ENCODE peak calls at places on chromosomes 11 and 22, in six cellular contexts. J, Y, I, E, F and K are unnamed samples.

GRCh38 chr11:134478611-134479010 is 66.6 kb upstream of the B3GAT1 start:
- DNase-seq in F (no peak), Y (peak; percentile 64), J (no peak), I (no peak), E (no peak), K (no peak)

GRCh38 chr11:47928426-47928825 is 51.9 kb upstream of the PTPRJ start:
- DNase-seq in Y (no peak), F (no peak), I (no peak), E (no peak), J (no peak), K (no peak)

GRCh38 chr11:128207861-128208321 is 379.5 kb downstream of the ETS1 start:
- DNase-seq in F (no peak), I (no peak), J (no peak), Y (no peak), E (no peak), K (no peak)

GRCh38 chr11:29324328-29324727 is 692.5 kb downstream of the KCNA4 start:
- DNase-seq in I (no peak), E (no peak), J (no peak), Y (no peak), F (no peak), K (no peak)

GRCh38 chr22:48096846-48097665 is 1334.6 kb downstream of the TBC1D22A start:
- DNase-seq in F (no peak), Y (no peak), J (no peak), I (peak; percentile 30), E (no peak), K (no peak)

GRCh38 chr11:79437274-79437980 is 3.4 kb downstream of the TENM4 start:
- DNase-seq in Y (peak; percentile 89), I (peak; percentile 54), F (peak; percentile 76), J (no peak), E (peak; percentile 38), K (no peak)

GRCh38 chr11:30346068-30346688 is 23.3 kb downstream of the ARL14EP start:
- DNase-seq in I (no peak), J (peak; percentile 38), Y (peak; percentile 43), F (no peak), E (no peak), K (no peak)

GRCh38 chr11:70419307-70420007 is 21.1 kb downstream of the CTTN start:
- DNase-seq in Y (no peak), F (no peak), J (no peak), E (no peak), I (no peak), K (no peak)

GRCh38 chr22:24247011-24247507 is 2.2 kb upstream of the GGT5 start:
- DNase-seq in F (peak; percentile 59), Y (peak; percentile 23), E (no peak), I (no peak), J (no peak), K (no peak)

GRCh38 chr11:95680169-95680929 is 109.2 kb downstream of the FAM76B start:
- DNase-seq in Y (no peak), E (no peak), J (no peak), I (no peak), F (no peak), K (no peak)

GRCh38 chr11:14617241-14618027 is 26.2 kb upstream of the PDE3B start:
- DNase-seq in J (no peak), I (no peak), Y (no peak), E (peak; percentile 13), F (no peak), K (no peak)

GRCh38 chr22:30250713-30251267 is 4.2 kb upstream of the LIF start:
- DNase-seq in Y (peak; percentile 55), I (no peak), E (no peak), F (no peak), J (no peak), K (no peak)

GRCh38 chr11:2708757-2709281 is 9.0 kb upstream of the KCNQ1OT1 start:
- DNase-seq in J (no peak), E (no peak), Y (peak; percentile 82), I (no peak), F (no peak), K (no peak)

GRCh38 chr11:65148657-65149056 is 14.3 kb upstream of the SYVN1 start:
- DNase-seq in Y (no peak), J (no peak), E (no peak), F (peak; percentile 39), I (peak; percentile 45), K (no peak)

GRCh38 chr22:24429411-24430365 is 2.3 kb downstream of the ADORA2A start:
- DNase-seq in Y (peak; percentile 68), E (no peak), J (peak; percentile 19), F (peak; percentile 87), I (no peak), K (no peak)

GRCh38 chr22:23114721-23115020 is 27.1 kb downstream of the RSPH14 start:
- DNase-seq in F (no peak), I (no peak), Y (no peak), E (no peak), J (peak; percentile 57), K (no peak)

GRCh38 chr11:3051435-3052108 is 5.7 kb downstream of the CARS1 start:
- DNase-seq in I (no peak), J (no peak), E (no peak), F (peak; percentile 29), Y (no peak), K (no peak)

GRCh38 chr22:49500076-49500460 is 327.6 kb downstream of the BRD1 start:
- DNase-seq in E (no peak), J (no peak), Y (no peak), I (no peak), F (no peak), K (no peak)

GRCh38 chr11:87926250-87926970 is 248.8 kb downstream of the RAB38 start:
- DNase-seq in J (no peak), I (no peak), Y (no peak), F (no peak), E (no peak), K (no peak)

GRCh38 chr22:44442856-44443595 is 55.0 kb downstream of the RTL6 start:
- DNase-seq in E (no peak), I (no peak), Y (no peak), F (peak; percentile 71), J (no peak), K (no peak)

GRCh38 chr11:122816701-122817100 is 21.6 kb upstream of the CRTAM start:
- DNase-seq in I (no peak), E (no peak), F (no peak), Y (no peak), J (no peak), K (no peak)

GRCh38 chr11:122820158-122820557 is 18.1 kb upstream of the CRTAM start:
- DNase-seq in I (no peak), J (no peak), E (no peak), F (no peak), Y (no peak), K (no peak)

GRCh38 chr11:122823564-122823963 is 14.7 kb upstream of the CRTAM start:
- DNase-seq in E (no peak), Y (no peak), J (no peak), F (no peak), I (no peak), K (no peak)

GRCh38 chr11:122817121-122817520 is 21.2 kb upstream of the CRTAM start:
- DNase-seq in F (no peak), E (peak; percentile 13), Y (no peak), J (no peak), I (no peak), K (no peak)

DNA sequence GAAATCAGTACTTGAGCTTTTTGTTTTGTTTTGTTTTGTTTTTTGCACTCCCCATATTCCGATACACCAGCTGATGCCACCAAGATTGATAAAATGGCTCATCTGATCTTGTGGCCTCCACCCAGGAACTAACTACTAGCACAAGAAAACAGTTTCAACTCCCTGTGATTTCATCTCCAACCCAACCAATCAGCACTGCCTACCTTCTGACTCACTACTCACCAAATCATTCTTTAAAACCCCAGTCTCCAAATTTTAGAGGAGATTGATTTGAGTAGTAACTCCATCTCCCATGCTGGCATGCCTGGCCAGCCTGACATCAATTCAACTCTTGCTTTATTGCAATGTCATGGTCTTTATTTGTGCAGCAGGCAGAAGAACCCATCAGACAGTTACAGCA is 16.1 kb upstream of the CRTAM start:
- DNase-seq in I (no peak), Y (no peak), F (no peak), J (no peak), E (no peak), K (no peak)
- H3K9me3 ChIP-seq in I (no peaks in the 10 kb centered on the region), Y (no peaks in the 10 kb centered on the region), F (peaks cover 19% of the 10 kb centered on the region), J (no peaks in the 10 kb centered on the region), E (no peaks in the 10 kb centered on the region), K (no peaks in the 10 kb centered on the region)

GRCh38 chr11:97703815-97704214 is 1314.0 kb downstream of the JRKL start:
- DNase-seq in Y (no peak), J (no peak), F (no peak), I (no peak), E (no peak), K (no peak)
- TF ChIP-seq POLR2AphosphoS5 in Y (no peak), J (no peak), F (no peak), I (no peak), E (no peak), K (no peak)

DNA sequence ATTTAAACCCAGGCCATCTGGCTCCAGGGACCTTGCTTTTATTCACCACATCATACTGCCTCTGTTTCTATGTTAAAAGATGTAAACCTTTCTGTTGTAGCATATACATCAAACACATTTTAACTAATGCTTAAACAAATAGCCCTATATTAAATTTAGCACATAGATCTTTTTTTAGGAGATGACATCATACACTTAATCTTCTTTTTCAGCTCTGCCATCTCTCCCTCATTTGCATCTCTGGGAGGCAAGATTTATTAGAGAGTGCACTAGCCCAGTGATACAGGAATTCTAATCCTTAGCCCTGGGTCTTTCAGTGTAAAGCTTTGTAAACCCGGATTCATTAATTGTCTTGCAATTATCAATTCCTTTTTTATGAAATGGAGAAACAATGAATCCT is 13.6 kb downstream of the OR5D16 start:
- DNase-seq in E (no peak), F (no peak), J (no peak), I (no peak), Y (no peak), K (no peak)
- H3K9me3 ChIP-seq in E (no peaks in the 10 kb centered on the region), F (no peaks in the 10 kb centered on the region), J (peaks cover 2% of the 10 kb centered on the region), I (no peaks in the 10 kb centered on the region), Y (no peaks in the 10 kb centered on the region), K (no peaks in the 10 kb centered on the region)

DNA sequence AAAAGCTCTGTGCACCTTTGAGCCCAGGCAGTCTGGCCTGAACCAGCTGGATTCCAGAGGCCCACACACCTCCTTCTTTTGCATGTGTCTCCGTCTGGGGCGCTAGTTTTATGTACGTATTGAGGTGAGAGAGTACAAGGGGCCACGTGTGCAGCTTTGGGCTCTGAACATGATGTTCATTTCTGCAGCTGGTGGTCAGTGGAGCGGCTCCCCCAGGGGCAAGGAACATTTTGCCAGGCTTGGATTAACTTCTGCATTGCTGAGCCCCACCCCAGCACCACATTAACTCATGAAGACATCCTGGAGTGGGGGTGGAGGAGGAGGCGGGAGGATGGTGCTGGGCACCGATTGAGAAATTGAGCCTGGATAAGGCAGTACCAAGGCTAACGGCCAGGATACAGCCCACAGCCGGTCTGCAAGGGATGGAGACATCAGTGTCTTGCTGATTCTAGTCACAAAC is 13.8 kb downstream of the USP2 start:
- DNase-seq in I (no peak), J (no peak), F (peak; percentile 31), Y (no peak), E (no peak), K (no peak)
- TF ChIP-seq POLR2AphosphoS5 in I (no peak), J (no peak), F (no peak), Y (no peak), E (no peak), K (no peak)